ENCODE peak calls at places on chromosomes 7 and 10, in ten cellular contexts. J, Y, H, X, B, S, E, L, G and R are unnamed samples.

GRCh38 chr7:126368-126767 is 66.0 kb upstream of the FAM20C start:
- DNase-seq in J (no peak), Y (no peak), H (no peak), X (no peak), B (no peak), S (no peak), E (no peak), L (no peak), G (no peak), R (no peak)

GRCh38 chr10:130500251-130501000 is 364.2 kb downstream of the GLRX3 start:
- DNase-seq in J (no peak), Y (no peak), H (no peak), X (no peak), B (no peak), S (no peak), E (no peak), L (no peak), G (no peak), R (no peak)

GRCh38 chr7:22156205-22156604 is 200.7 kb downstream of the RAPGEF5 start:
- DNase-seq in J (no peak), Y (no peak), H (peak; percentile 43), X (no peak), B (no peak), S (no peak), E (no peak), L (peak; percentile 25), G (no peak), R (no peak)

GRCh38 chr10:130221456-130222375 is 85.5 kb downstream of the GLRX3 start:
- DNase-seq in J (no peak), Y (no peak), H (no peak), X (peak; percentile 52), B (no peak), S (no peak), E (no peak), L (no peak), G (no peak), R (no peak)

GRCh38 chr7:29866490-29866930 is 60.2 kb downstream of the WIPF3 start:
- DNase-seq in J (peak; percentile 42), Y (no peak), H (peak; percentile 27), X (peak; percentile 81), B (no peak), S (peak; percentile 55), E (peak; percentile 22), L (no peak), G (peak; percentile 57), R (peak; percentile 77)

GRCh38 chr10:132172091-132173066 is 14.4 kb upstream of the DPYSL4 start:
- DNase-seq in J (no peak), Y (no peak), H (no peak), X (peak; percentile 52), B (no peak), S (no peak), E (no peak), L (no peak), G (no peak), R (no peak)

GRCh38 chr10:103895458-103896186 is 22.4 kb downstream of the STN1 start:
- DNase-seq in J (peak; percentile 82), Y (no peak), H (peak; percentile 69), X (no peak), B (no peak), S (no peak), E (no peak), L (no peak), G (peak; percentile 33), R (peak; percentile 62)

GRCh38 chr10:104041891-104042535 is 43.7 kb downstream of the COL17A1 start:
- DNase-seq in J (no peak), Y (no peak), H (no peak), X (no peak), B (no peak), S (no peak), E (no peak), L (no peak), G (no peak), R (no peak)

GRCh38 chr10:11447571-11447970 is 163.9 kb downstream of the USP6NL start:
- DNase-seq in J (no peak), Y (no peak), H (no peak), X (no peak), B (no peak), S (peak; percentile 34), E (no peak), L (no peak), G (no peak), R (no peak)

GRCh38 chr7:6139189-6139996 is 108.2 kb downstream of the ANKRD61 start:
- DNase-seq in J (no peak), Y (no peak), H (no peak), X (no peak), B (no peak), S (no peak), E (no peak), L (no peak), G (no peak), R (peak; percentile 59)

GRCh38 chr10:46048152-46048551 is 2.1 kb upstream of the MSMB start:
- DNase-seq in J (no peak), Y (no peak), H (no peak), X (no peak), B (no peak), S (no peak), E (no peak), L (no peak), G (no peak), R (no peak)
- H3K4me1 ChIP-seq in J (no peaks in the 10 kb centered on the region), Y (no peaks in the 10 kb centered on the region), H (no peaks in the 10 kb centered on the region), X (no peaks in the 10 kb centered on the region), B (no peaks in the 10 kb centered on the region), S (no peaks in the 10 kb centered on the region), E (no peaks in the 10 kb centered on the region), L (peaks cover 6% of the 10 kb centered on the region), G (no peaks in the 10 kb centered on the region), R (no peaks in the 10 kb centered on the region)

GRCh38 chr10:29608062-29608461 is 26.7 kb downstream of the SVIL start:
- DNase-seq in J (no peak), Y (no peak), H (no peak), X (no peak), B (no peak), S (peak; percentile 21), E (no peak), L (no peak), G (no peak), R (peak; percentile 82)
- H3K4me1 ChIP-seq in J (no peaks in the 10 kb centered on the region), Y (no peaks in the 10 kb centered on the region), H (no peaks in the 10 kb centered on the region), X (peaks cover 11% of the 10 kb centered on the region), B (peaks cover 8% of the 10 kb centered on the region), S (no peaks in the 10 kb centered on the region), E (no peaks in the 10 kb centered on the region), L (no peaks in the 10 kb centered on the region), G (peaks cover 6% of the 10 kb centered on the region), R (peaks cover 20% of the 10 kb centered on the region)

DNA sequence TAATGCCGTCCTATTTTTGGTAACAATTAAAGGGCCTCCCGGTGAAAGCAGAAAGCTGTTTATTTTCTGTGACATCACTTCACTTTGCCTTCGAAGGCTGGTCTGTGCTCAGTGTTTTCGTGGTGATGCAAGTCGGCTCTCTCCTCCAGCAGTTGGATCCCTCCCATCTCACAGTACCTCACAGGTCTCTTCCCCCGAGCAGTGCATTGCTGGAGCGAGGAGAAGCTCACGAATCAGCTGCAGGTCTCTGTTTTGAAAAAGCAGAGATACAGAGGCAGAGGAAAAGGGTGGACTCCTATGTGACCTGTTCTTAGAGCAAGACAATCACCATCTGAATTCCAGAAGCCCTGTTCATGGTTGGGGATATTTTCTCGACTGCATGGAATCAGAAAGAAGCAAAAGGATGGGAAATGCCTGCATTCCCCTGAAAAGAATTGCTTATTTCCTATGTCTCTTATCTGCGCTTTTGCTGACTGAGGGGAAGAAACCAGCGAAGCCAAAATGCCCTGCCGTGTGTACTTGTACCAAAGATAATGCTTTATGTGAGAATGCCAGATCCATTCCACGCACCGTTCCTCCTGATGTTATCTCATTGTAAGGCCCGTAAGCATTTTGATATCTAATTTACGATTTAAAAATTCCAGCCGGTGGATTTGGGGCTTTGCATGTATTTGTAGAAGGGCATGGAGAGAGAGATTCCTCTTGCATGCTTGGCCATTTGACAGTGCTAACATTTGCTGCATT is at the start of gene LGI1:
- DNase-seq in J (no peak), Y (no peak), H (no peak), X (no peak), B (no peak), S (no peak), E (no peak), L (no peak), G (no peak), R (no peak)
- H3K4me1 ChIP-seq in J (no peaks in the 10 kb centered on the region), Y (no peaks in the 10 kb centered on the region), H (no peaks in the 10 kb centered on the region), X (peaks cover 5% of the 10 kb centered on the region), B (no peaks in the 10 kb centered on the region), S (no peaks in the 10 kb centered on the region), E (peaks cover 42% of the 10 kb centered on the region), L (no peaks in the 10 kb centered on the region), G (peaks cover under 1% of the 10 kb centered on the region), R (peaks cover 4% of the 10 kb centered on the region)

DNA sequence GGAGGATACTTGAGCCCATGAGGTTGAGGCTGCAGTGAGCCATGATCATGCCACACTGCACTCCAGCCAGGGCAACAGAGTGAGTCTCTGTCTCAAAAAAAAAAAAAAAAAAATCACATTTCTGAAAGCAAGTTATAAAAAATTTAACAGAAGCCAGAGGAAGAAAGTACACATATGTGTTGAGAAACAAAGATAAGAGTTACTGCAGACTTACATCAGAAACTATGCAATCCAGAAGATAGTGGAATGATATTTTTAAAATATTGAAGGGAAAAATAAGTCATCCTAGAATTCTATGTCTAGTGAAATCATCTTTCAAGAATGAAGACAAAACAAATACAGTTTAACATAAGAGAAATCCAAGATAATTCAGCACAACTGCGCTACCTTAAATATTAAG is 46.9 kb downstream of the ZNF518A start:
- DNase-seq in J (no peak), Y (no peak), H (no peak), X (no peak), B (no peak), S (no peak), E (no peak), L (no peak), G (no peak), R (no peak)
- H3K4me1 ChIP-seq in J (no peaks in the 10 kb centered on the region), Y (no peaks in the 10 kb centered on the region), H (no peaks in the 10 kb centered on the region), X (no peaks in the 10 kb centered on the region), B (no peaks in the 10 kb centered on the region), S (no peaks in the 10 kb centered on the region), E (no peaks in the 10 kb centered on the region), L (no peaks in the 10 kb centered on the region), G (no peaks in the 10 kb centered on the region), R (no peaks in the 10 kb centered on the region)